ENCODE peak calls at places on chromosome 17, in four cellular contexts. B, E, W and N are unnamed samples.

GRCh38 chr17:5042152-5043022 is 7.2 kb upstream of the SLC52A1 start:
- DNase-seq in W (no peak), E (peak; percentile 54), B (no peak), N (no peak)

GRCh38 chr17:49730078-49730786 is 22.5 kb upstream of the SLC35B1 start:
- DNase-seq in W (no peak), E (no peak), B (no peak), N (no peak)

GRCh38 chr17:38897176-38897575 is 27.3 kb downstream of the LASP1 start:
- DNase-seq in W (no peak), E (no peak), B (no peak), N (no peak)

GRCh38 chr17:77140878-77141767 is at the start of gene SEC14L1:
- DNase-seq in W (peak; percentile 35), E (peak; percentile 77), B (peak; percentile 50), N (peak; percentile 68)

GRCh38 chr17:4808378-4808767 is 1.4 kb downstream of the PLD2 start:
- DNase-seq in W (no peak), B (no peak), E (no peak), N (no peak)

GRCh38 chr17:39791296-39791992 is 53.7 kb downstream of the GRB7 start:
- DNase-seq in W (no peak), E (no peak), B (no peak), N (no peak)

GRCh38 chr17:27485711-27486495 is 29.7 kb downstream of the KSR1 start:
- DNase-seq in E (no peak), B (no peak), W (no peak), N (no peak)

GRCh38 chr17:76793775-76794174 is 55.9 kb downstream of the MFSD11 start:
- DNase-seq in W (peak; percentile 61), E (peak; percentile 28), B (no peak), N (peak; percentile 53)

GRCh38 chr17:44354582-44355309 is 8.9 kb downstream of the FAM171A2 start:
- DNase-seq in W (no peak), B (peak; percentile 90), E (peak; percentile 19), N (no peak)

GRCh38 chr17:76515291-76515949 is 14.2 kb upstream of the RHBDF2 start:
- DNase-seq in E (no peak), W (no peak), B (no peak), N (no peak)

DNA sequence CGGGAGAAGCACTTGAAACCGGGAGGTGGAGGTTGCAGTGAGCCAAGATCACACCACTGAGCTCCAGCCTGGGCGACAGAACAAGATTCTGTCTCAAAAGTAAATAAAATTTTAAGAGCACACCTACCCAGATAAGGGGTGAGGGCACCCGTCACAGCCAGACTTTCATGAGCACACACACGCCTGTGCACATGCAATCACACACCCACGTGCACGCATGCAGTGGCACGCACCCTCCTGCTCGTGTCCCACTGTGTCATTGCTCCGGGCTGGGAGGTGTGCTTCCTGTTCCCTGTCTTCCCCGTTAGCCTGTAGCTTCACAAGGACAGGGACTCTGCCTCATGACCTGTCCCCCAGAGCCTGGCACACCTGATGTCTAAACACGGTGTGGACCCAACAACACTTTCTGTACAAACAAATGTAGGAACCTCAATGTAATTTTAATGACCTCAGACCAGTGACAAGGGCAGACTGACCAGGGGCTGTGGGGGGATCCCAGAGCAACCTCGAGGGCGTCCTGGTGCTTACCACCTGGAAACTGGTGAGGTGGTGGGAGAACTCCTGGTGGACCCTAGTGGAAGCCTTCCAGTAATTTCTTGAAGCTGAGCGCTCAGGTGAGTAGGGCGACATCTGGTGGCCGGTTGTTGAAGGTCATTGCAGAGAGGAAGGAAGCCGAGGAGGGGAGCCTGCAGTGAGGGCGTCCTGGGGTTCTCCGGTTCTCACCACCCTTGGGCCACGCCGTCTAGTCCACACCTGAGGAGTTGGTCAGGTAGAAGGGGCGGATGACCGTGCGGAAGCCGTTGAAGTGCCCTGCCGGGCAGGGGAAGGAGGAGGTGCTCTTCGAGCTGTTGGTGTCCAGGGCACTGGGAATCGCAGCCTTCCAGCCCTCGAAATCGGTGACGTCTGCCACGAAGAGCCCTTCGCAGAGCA is 8.6 kb downstream of the LGALS3BP start:
- DNase-seq in B (peak; percentile 87), W (peak; percentile 82), E (peak; percentile 85), N (peak; percentile 81)
- TF ChIP-seq ELF4 in B (no peak), W (no peak), E (no peak), N (no peak)

DNA sequence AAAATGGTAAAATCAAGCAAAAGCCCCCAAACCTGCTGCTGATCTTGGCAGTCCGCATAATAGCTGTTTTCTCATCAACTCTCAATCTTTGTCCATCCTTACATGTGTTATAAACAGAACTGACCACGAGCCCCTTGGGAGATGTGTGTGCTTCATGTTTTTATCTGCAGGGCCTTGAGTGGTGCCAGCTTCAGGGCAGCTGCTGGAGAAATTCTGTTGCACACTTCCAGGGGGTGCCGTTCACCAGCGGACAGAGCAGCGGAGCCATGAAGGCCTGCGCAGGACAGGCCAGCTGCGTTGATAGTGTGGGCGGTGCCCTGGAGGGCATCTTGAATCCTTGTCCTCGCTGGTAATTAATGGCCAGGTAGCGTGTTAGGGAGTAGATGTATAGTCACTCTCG is 20.1 kb downstream of the MPRIP start:
- DNase-seq in B (no peak), E (no peak), W (no peak), N (no peak)
- TF ChIP-seq ELF4 in B (no peak), E (no peak), W (no peak), N (no peak)

DNA sequence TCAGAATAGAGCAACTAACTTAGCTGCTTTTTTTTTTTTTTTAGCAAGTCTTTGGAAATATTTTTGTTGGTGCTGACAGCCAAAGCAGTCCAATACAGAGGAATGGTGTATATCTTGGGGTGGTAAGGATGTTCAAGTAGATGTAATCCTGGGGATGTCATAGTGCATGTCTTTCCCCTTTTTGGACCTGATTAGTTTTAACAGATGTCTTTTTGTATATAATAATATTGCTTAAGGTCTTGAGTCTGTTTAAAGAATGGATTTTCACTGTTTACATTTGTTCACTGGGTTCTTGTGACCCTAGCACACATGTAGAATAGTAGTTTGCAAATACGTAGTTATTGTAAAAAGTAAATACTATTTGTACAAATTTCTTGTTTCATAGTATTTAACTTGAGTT is 7.9 kb downstream of the TAF15 start:
- DNase-seq in W (no peak), B (no peak), E (no peak), N (no peak)
- TF ChIP-seq ELF4 in W (no peak), B (no peak), E (no peak), N (no peak)

GRCh38 chr17:57454729-57455062 is 198.4 kb downstream of the MSI2 start:
- DNase-seq in B (no peak), W (no peak), E (no peak), N (no peak)

GRCh38 chr17:57453841-57454240 is 197.5 kb downstream of the MSI2 start:
- DNase-seq in B (no peak), W (no peak), E (no peak), N (no peak)

GRCh38 chr17:57447357-57448019 is 191.2 kb downstream of the MSI2 start:
- DNase-seq in E (peak; percentile 19), W (no peak), B (no peak), N (no peak)

GRCh38 chr17:57448288-57449283 is 192.3 kb downstream of the MSI2 start:
- DNase-seq in B (no peak), E (no peak), W (no peak), N (no peak)

DNA sequence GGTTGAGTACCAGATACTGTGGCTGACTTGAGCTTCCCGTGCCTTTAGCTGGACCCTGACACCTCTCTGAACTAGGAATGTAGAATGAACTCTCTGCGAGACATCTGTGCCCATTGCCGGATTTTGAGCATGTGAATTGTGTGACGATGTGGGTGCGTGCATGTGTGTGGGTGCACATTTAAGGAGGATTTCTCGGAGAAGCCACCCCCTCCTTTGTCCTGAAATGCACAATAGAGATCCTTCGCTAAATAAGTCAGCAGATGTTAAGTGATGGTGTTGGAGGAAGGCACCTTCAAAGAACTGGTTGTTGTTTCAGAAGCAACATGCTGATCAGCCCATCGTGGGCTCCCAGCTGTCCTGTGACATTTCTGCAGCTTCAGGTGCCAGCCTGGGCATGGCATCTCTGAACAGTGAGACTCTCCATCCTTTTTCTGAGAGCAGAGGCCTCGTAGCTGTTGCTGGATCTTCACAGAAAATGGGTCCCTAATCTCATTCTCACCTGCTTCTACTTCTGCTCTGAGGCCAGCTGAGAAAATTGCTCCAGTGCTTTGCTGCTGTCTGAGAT is 194.9 kb downstream of the MSI2 start:
- DNase-seq in B (no peak), W (no peak), E (no peak), N (no peak)
- TF ChIP-seq ELF4 in B (no peak), W (no peak), E (no peak), N (no peak)

GRCh38 chr17:55281592-55282378 is 17.0 kb downstream of the HLF start:
- DNase-seq in W (no peak), B (no peak), E (no peak), N (no peak)

GRCh38 chr17:55282379-55282702 is 17.6 kb downstream of the HLF start:
- DNase-seq in E (no peak), B (no peak), W (no peak), N (no peak)

GRCh38 chr17:55284944-55285339 is 20.2 kb downstream of the HLF start:
- DNase-seq in E (no peak), B (no peak), W (no peak), N (no peak)

GRCh38 chr17:55284001-55284884 is 19.5 kb downstream of the HLF start:
- DNase-seq in W (no peak), E (no peak), B (no peak), N (peak; percentile 99)

DNA sequence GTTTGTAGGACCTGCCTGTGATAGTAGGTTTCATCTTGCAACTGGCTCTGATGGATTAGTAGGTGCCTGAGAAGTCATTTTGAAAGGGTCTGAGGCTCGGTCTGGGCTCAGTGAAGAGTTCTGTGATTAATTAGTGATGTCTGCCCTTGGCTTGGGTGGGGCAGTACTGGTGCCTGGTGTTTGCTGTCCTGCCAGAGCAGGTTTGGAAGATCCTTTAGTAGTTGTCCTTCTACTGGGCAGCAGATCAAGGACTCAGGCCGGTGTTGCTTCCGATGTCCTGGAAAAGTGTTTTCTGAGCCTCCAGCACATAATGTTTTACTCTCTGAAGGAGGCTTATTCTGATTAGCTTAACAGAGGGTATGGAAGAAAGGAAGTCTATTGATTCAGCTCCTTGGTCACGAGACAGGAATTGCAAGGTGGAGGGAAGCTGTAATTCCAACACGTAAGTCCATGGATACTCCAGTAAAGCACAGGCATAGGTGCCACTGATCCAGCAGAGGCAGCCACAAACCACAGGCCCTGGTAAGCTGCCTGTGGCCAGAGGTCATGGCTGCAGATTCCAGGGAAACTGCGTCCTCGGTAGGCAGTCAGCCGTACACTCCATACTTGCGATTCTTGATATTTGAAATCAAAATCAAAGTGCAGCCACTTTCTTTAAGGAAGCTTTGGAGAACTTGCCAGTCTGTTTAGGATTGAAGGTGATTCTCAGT is 18.7 kb downstream of the HLF start:
- DNase-seq in E (no peak), W (no peak), B (no peak), N (peak; percentile 68)
- TF ChIP-seq ELF4 in E (no peak), W (no peak), B (no peak), N (no peak)

GRCh38 chr17:596287-596686 is 118.4 kb downstream of the VPS53 start:
- DNase-seq in E (no peak), B (no peak), W (no peak), N (no peak)
- TF ChIP-seq ELF4 in E (no peak), B (no peak), W (no peak), N (no peak)